ENCODE peak calls at places on chromosome 14, in nine cellular contexts. A is Panc1; I is iris pigment epithelial cell; Z is neuronal stem cell; M is NCI-H2081 treated with DMSO at 0.1 percent for 48 hours; K is activated naive CD8-positive, alpha-beta T cell treated with anti-CD3 and anti-CD28 coated beads for 36 hours; S is mucosa of descending colon; O is GM19239; C is Caki2. U is an unnamed sample.

GRCh38 chr14:99821519-99822165 is 28.4 kb downstream of the EML1 start:
- DNase-seq in K (peak; percentile 33), A (no peak), S (no peak), O (no peak), C (peak; percentile 37), M (no peak), Z (no peak), I (peak; percentile 84), U (no peak)

GRCh38 chr14:93977790-93978581 is 1.6 kb upstream of the ASB2 start:
- DNase-seq in M (no peak), Z (no peak), C (no peak), S (peak; percentile 43), I (no peak), K (peak; percentile 83), A (no peak), O (peak; percentile 50), U (no peak)

GRCh38 chr14:98926802-98927201 is 345.2 kb downstream of the BCL11B start:
- DNase-seq in O (no peak), K (no peak), I (no peak), A (no peak), M (no peak), S (no peak), C (no peak), Z (no peak), U (no peak)

GRCh38 chr14:70666364-70666691 is 24.6 kb downstream of the TTC9 start:
- DNase-seq in A (no peak), M (no peak), O (no peak), Z (no peak), K (no peak), S (no peak), C (no peak), I (peak; percentile 21), U (no peak)

GRCh38 chr14:68401855-68402254 is 391.0 kb downstream of the ZFP36L1 start:
- DNase-seq in Z (no peak), A (no peak), I (no peak), O (peak; percentile 42), S (no peak), K (no peak), M (no peak), C (no peak), U (no peak)

GRCh38 chr14:94541234-94541975 is 19.8 kb upstream of the SERPINA4 start:
- DNase-seq in A (no peak), K (no peak), Z (no peak), S (no peak), M (no peak), C (no peak), O (no peak), I (no peak), U (no peak)

GRCh38 chr14:75289840-75290388 is 11.3 kb downstream of the FOS start:
- DNase-seq in K (no peak), M (no peak), C (no peak), Z (no peak), S (no peak), I (no peak), A (no peak), O (no peak), U (no peak)

GRCh38 chr14:89185919-89186849 is 230.8 kb downstream of the FOXN3 start:
- DNase-seq in Z (no peak), O (no peak), C (peak; percentile 1), I (peak; percentile 94), M (no peak), A (no peak), S (no peak), K (no peak), U (no peak)

GRCh38 chr14:81018245-81018644 is 62.8 kb downstream of the TSHR start:
- DNase-seq in K (no peak), S (no peak), M (no peak), A (no peak), I (no peak), C (no peak), O (no peak), Z (no peak), U (no peak)

GRCh38 chr14:100307215-100308111 is 1.2 kb upstream of the SLC25A29 start:
- DNase-seq in S (peak; percentile 39), I (peak; percentile 14), M (no peak), Z (no peak), A (no peak), C (no peak), O (no peak), K (no peak), U (no peak)

GRCh38 chr14:81129242-81129641 is 91.5 kb downstream of the GTF2A1 start:
- DNase-seq in S (no peak), C (no peak), K (no peak), A (no peak), M (no peak), O (no peak), Z (no peak), I (no peak), U (no peak)

GRCh38 chr14:25394791-25395391 is 344.9 kb upstream of the STXBP6 start:
- DNase-seq in S (no peak), M (no peak), I (no peak), Z (no peak), C (no peak), O (no peak), K (no peak), A (no peak), U (no peak)